ENCODE peak calls at places on chromosomes 4 and X, in eight cellular contexts. U is stimulated activated CD4-positive, alpha-beta T cell treated with anti-CD3 and anti-CD28 coated beads, Interleukin-1b, Interleukin-23, amount 100 ng/mL, for 4 hours; O is lower lobe of right lung; Q is immature natural killer cell; S is mucosa of gallbladder; E is stimulated activated CD8-positive, alpha-beta memory T cell treated with anti-CD3 and anti-CD28 coated beads, Interleukin-4, amount 100 ng/mL, for 4 hours; T is GOT3; M is hypothalamus. J is an unnamed sample.

GRCh38 chr4:16860506-16860905 is 37.9 kb downstream of the LDB2 start:
- DNase-seq in U (no peak), O (no peak), Q (no peak), S (no peak), E (no peak), T (no peak), M (no peak), J (no peak)

GRCh38 chrX:116384406-116384805 is 52.0 kb upstream of the SLC6A14 start:
- DNase-seq in U (no peak), O (no peak), Q (no peak), S (no peak), E (no peak), T (no peak), M (no peak), J (no peak)

GRCh38 chr4:189974056-189974455 is 33.4 kb downstream of the FRG1 start:
- DNase-seq in U (no peak), O (no peak), Q (no peak), S (no peak), E (no peak), T (no peak), M (no peak), J (no peak)

GRCh38 chr4:174193438-174194015 is 89.9 kb downstream of the FBXO8 start:
- DNase-seq in U (no peak), O (no peak), Q (no peak), S (no peak), E (no peak), T (no peak), M (no peak), J (no peak)

GRCh38 chr4:101086801-101087586 is 260.3 kb downstream of the PPP3CA start:
- DNase-seq in U (no peak), O (no peak), Q (no peak), S (no peak), E (no peak), T (no peak), M (no peak), J (no peak)

GRCh38 chr4:180028682-180029081 is 2214.5 kb upstream of the TENM3 start:
- DNase-seq in U (no peak), O (peak; percentile 44), Q (no peak), S (no peak), E (no peak), T (no peak), M (no peak), J (no peak)

GRCh38 chrX:46710927-46711623 is 47.8 kb downstream of the SLC9A7 start:
- DNase-seq in U (no peak), O (no peak), Q (no peak), S (no peak), E (no peak), T (no peak), M (no peak), J (no peak)

GRCh38 chr4:118076958-118077766 is 42.9 kb downstream of the NDST3 start:
- DNase-seq in U (no peak), O (no peak), Q (no peak), S (no peak), E (no peak), T (no peak), M (peak; percentile 0), J (no peak)

GRCh38 chr4:77433102-77433733 is 172.4 kb upstream of the CXCL13 start:
- DNase-seq in U (no peak), O (no peak), Q (peak; percentile 22), S (no peak), E (no peak), T (no peak), M (no peak), J (no peak)

GRCh38 chr4:20698382-20698781 is 1.9 kb upstream of the PACRGL start:
- DNase-seq in U (no peak), O (no peak), Q (no peak), S (no peak), E (no peak), T (no peak), M (no peak), J (no peak)

GRCh38 chr4:7434766-7435150 is at the start of gene PSAPL1:
- DNase-seq in U (peak; percentile 3), O (peak; percentile 77), Q (no peak), S (peak; percentile 66), E (no peak), T (no peak), M (no peak), J (no peak)

GRCh38 chrX:123756320-123756719 is 23.5 kb upstream of the THOC2 start:
- DNase-seq in U (no peak), O (no peak), Q (no peak), S (no peak), E (no peak), T (no peak), M (no peak), J (no peak)

GRCh38 chr4:147578057-147578476 is 39.1 kb upstream of the TMEM184C start:
- DNase-seq in U (no peak), O (no peak), Q (no peak), S (no peak), E (no peak), T (peak; percentile 17), M (no peak), J (no peak)

GRCh38 chrX:10048076-10048475 is 80.9 kb downstream of the CLDN34 start:
- DNase-seq in U (no peak), O (no peak), Q (no peak), S (no peak), E (no peak), T (no peak), M (no peak), J (no peak)

GRCh38 chrX:2676794-2677675 is 14.1 kb upstream of the CD99 start:
- DNase-seq in U (no peak), O (no peak), Q (no peak), S (no peak), E (no peak), T (no peak), M (no peak), J (no peak)

GRCh38 chr4:76589872-76590846 is 155.1 kb downstream of the SHROOM3 start:
- DNase-seq in U (no peak), O (peak; percentile 81), Q (no peak), S (peak; percentile 69), E (no peak), T (no peak), M (no peak), J (no peak)

GRCh38 chrX:154036513-154036912 is 16.8 kb upstream of the IRAK1 start:
- DNase-seq in U (no peak), O (no peak), Q (no peak), S (no peak), E (no peak), T (no peak), M (no peak), J (no peak)

GRCh38 chrX:40855932-40856515 is 120.7 kb upstream of the MED14 start:
- DNase-seq in U (no peak), O (no peak), Q (no peak), S (no peak), E (no peak), T (no peak), M (no peak), J (no peak)

GRCh38 chr4:62487016-62487415 is 1286.9 kb downstream of the ADGRL3 start:
- DNase-seq in U (no peak), O (no peak), Q (no peak), S (no peak), E (no peak), T (no peak), M (no peak), J (no peak)

GRCh38 chr4:101199507-101200285 is 147.6 kb downstream of the PPP3CA start:
- DNase-seq in U (no peak), O (no peak), Q (no peak), S (no peak), E (no peak), T (no peak), M (no peak), J (no peak)

GRCh38 chr4:124483043-124483906 is 229.3 kb downstream of the ANKRD50 start:
- DNase-seq in U (no peak), O (no peak), Q (no peak), S (no peak), E (no peak), T (no peak), M (no peak), J (no peak)

GRCh38 chr4:931194-931959 is 739 bp downstream of the GAK start:
- DNase-seq in U (no peak), O (no peak), Q (peak; percentile 35), S (no peak), E (no peak), T (no peak), M (no peak), J (no peak)

GRCh38 chrX:103197721-103198306 is 17.1 kb upstream of the BEX4 start:
- DNase-seq in U (no peak), O (no peak), Q (no peak), S (no peak), E (no peak), T (no peak), M (no peak), J (no peak)

GRCh38 chr4:173277340-173277739 is 56.8 kb downstream of the HMGB2 start:
- DNase-seq in U (no peak), O (no peak), Q (no peak), S (no peak), E (no peak), T (no peak), M (no peak), J (no peak)

GRCh38 chr4:127783026-127783769 is 1.1 kb downstream of the HSPA4L start:
- DNase-seq in U (no peak), O (peak; percentile 67), Q (no peak), S (peak; percentile 71), E (no peak), T (no peak), M (peak; percentile 28), J (no peak)

GRCh38 chr4:23036503-23036902 is 343.8 kb downstream of the GBA3 start:
- DNase-seq in U (no peak), O (no peak), Q (no peak), S (no peak), E (no peak), T (no peak), M (no peak), J (no peak)

GRCh38 chr4:159105761-159106243 is 2.9 kb downstream of the RAPGEF2 start:
- DNase-seq in U (no peak), O (no peak), Q (no peak), S (no peak), E (no peak), T (no peak), M (no peak), J (no peak)

GRCh38 chrX:82748901-82749505 is 759.1 kb upstream of the POU3F4 start:
- DNase-seq in U (no peak), O (no peak), Q (no peak), S (no peak), E (no peak), T (no peak), M (no peak), J (no peak)

GRCh38 chr4:15197005-15197404 is 194.7 kb downstream of the CPEB2 start:
- DNase-seq in U (no peak), O (no peak), Q (no peak), S (no peak), E (no peak), T (no peak), M (no peak), J (no peak)

GRCh38 chr4:36485885-36486284 is 204.5 kb downstream of the DTHD1 start:
- DNase-seq in U (no peak), O (no peak), Q (no peak), S (no peak), E (no peak), T (no peak), M (no peak), J (no peak)

GRCh38 chr4:28792917-28793597 is 1927.1 kb upstream of the PCDH7 start:
- DNase-seq in U (no peak), O (no peak), Q (no peak), S (no peak), E (no peak), T (no peak), M (no peak), J (no peak)

GRCh38 chrX:39855748-39856129 is 242.0 kb downstream of the BCOR start:
- DNase-seq in U (peak; percentile 57), O (no peak), Q (peak; percentile 64), S (peak; percentile 20), E (peak; percentile 52), T (no peak), M (no peak), J (no peak)

GRCh38 chr4:48968814-48969213 is 17.3 kb upstream of the CWH43 start:
- DNase-seq in U (no peak), O (no peak), Q (no peak), S (no peak), E (no peak), T (no peak), M (no peak), J (no peak)

J was measured in cerebellar nuclear complex.